ENCODE peak calls at places on chromosomes 11 and 22, in ten cellular contexts. T, U, C, O, J, G, Q, I, Z and M are unnamed samples.
A peak's percentile ranks its signal among the peaks of the same experiment; 100 is the strongest.

GRCh38 chr11:73978576-73979086 is 4.0 kb downstream of the UCP2 start:
- DNase-seq in T (no peak), U (no peak), C (no peak), O (no peak), J (peak; percentile 1), G (no peak), Q (no peak), I (peak; percentile 41), Z (no peak), M (no peak)

GRCh38 chr11:83573097-83573496 is 286.9 kb upstream of the CCDC90B start:
- DNase-seq in T (no peak), U (no peak), C (no peak), O (no peak), J (no peak), G (no peak), Q (no peak), I (no peak), Z (no peak), M (no peak)

GRCh38 chr11:77148963-77149715 is 21.1 kb downstream of the MYO7A start:
- DNase-seq in T (no peak), U (no peak), C (no peak), O (no peak), J (peak; percentile 39), G (no peak), Q (no peak), I (no peak), Z (no peak), M (no peak)

GRCh38 chr11:128720522-128720985 is 26.7 kb downstream of the FLI1 start:
- DNase-seq in T (no peak), U (no peak), C (no peak), O (no peak), J (no peak), G (no peak), Q (peak; percentile 42), I (no peak), Z (peak; percentile 67), M (no peak)

GRCh38 chr11:27460158-27460565 is 12.4 kb downstream of the LGR4 start:
- DNase-seq in T (no peak), U (no peak), C (peak; percentile 39), O (no peak), J (no peak), G (no peak), Q (no peak), I (no peak), Z (no peak), M (no peak)

GRCh38 chr11:112795896-112796686 is 165.1 kb upstream of the NCAM1 start:
- DNase-seq in T (no peak), U (no peak), C (no peak), O (peak; percentile 20), J (no peak), G (peak; percentile 58), Q (no peak), I (no peak), Z (no peak), M (no peak)

GRCh38 chr22:38413085-38414008 is 41.7 kb downstream of the KCNJ4 start:
- DNase-seq in T (no peak), U (no peak), C (peak; percentile 36), O (no peak), J (peak; percentile 63), G (peak; percentile 61), Q (peak; percentile 41), I (peak; percentile 21), Z (peak; percentile 46), M (no peak)

GRCh38 chr22:50473088-50473487 is 1.7 kb downstream of the SBF1 start:
- DNase-seq in T (no peak), U (no peak), C (no peak), O (no peak), J (no peak), G (no peak), Q (no peak), I (no peak), Z (peak; percentile 41), M (no peak)

GRCh38 chr22:28029962-28030361 is 110.9 kb upstream of the PITPNB start:
- DNase-seq in T (no peak), U (no peak), C (no peak), O (no peak), J (no peak), G (no peak), Q (no peak), I (no peak), Z (no peak), M (no peak)

GRCh38 chr22:39209756-39210155 is 35.0 kb downstream of the PDGFB start:
- DNase-seq in T (no peak), U (no peak), C (no peak), O (no peak), J (no peak), G (no peak), Q (no peak), I (peak; percentile 23), Z (no peak), M (no peak)

GRCh38 chr22:47293368-47294221 is 531.1 kb downstream of the TBC1D22A start:
- DNase-seq in T (no peak), U (no peak), C (peak; percentile 5), O (no peak), J (no peak), G (no peak), Q (no peak), I (no peak), Z (no peak), M (no peak)

GRCh38 chr22:49400136-49400865 is 427.4 kb downstream of the BRD1 start:
- DNase-seq in T (no peak), U (peak; percentile 6), C (no peak), O (no peak), J (no peak), G (no peak), Q (peak; percentile 10), I (peak; percentile 13), Z (no peak), M (no peak)

GRCh38 chr11:27385245-27385644 is 22.2 kb upstream of the CCDC34 start:
- DNase-seq in T (no peak), U (no peak), C (no peak), O (no peak), J (no peak), G (peak; percentile 58), Q (no peak), I (no peak), Z (no peak), M (peak; percentile 38)

GRCh38 chr11:119334173-119334930 is at the start of gene RNF26:
- DNase-seq in T (peak; percentile 82), U (peak; percentile 98), C (peak; percentile 96), O (peak; percentile 97), J (peak; percentile 94), G (peak; percentile 96), Q (peak; percentile 95), I (peak; percentile 96), Z (peak; percentile 97), M (peak; percentile 91)

GRCh38 chr11:131372243-131372930 is 2.0 kb downstream of the NTM start:
- DNase-seq in T (no peak), U (no peak), C (no peak), O (no peak), J (no peak), G (no peak), Q (no peak), I (no peak), Z (no peak), M (no peak)

GRCh38 chr11:131370901-131371790 is 731 bp downstream of the NTM start:
- DNase-seq in T (no peak), U (no peak), C (no peak), O (no peak), J (no peak), G (no peak), Q (no peak), I (no peak), Z (no peak), M (no peak)

GRCh38 chr11:131371791-131372104 is 1.3 kb downstream of the NTM start:
- DNase-seq in T (no peak), U (no peak), C (no peak), O (no peak), J (no peak), G (no peak), Q (no peak), I (no peak), Z (no peak), M (no peak)

GRCh38 chr11:131373326-131373725 is 2.9 kb downstream of the NTM start:
- DNase-seq in T (no peak), U (no peak), C (no peak), O (no peak), J (no peak), G (no peak), Q (no peak), I (no peak), Z (no peak), M (no peak)

GRCh38 chr11:131370090-131370751 is at the start of gene NTM:
- DNase-seq in T (no peak), U (peak; percentile 31), C (peak; percentile 69), O (no peak), J (peak; percentile 62), G (peak; percentile 61), Q (peak; percentile 44), I (peak; percentile 52), Z (peak; percentile 65), M (no peak)
- TF ChIP-seq POLR2A in T (no peak), U (no peak), C (no peak), O (no peak), J (no peak), G (no peak), Q (no peak), I (no peak), Z (no peak), M (no peak)

GRCh38 chr11:75160328-75160757 is 9.4 kb downstream of the SLCO2B1 start:
- DNase-seq in T (no peak), U (no peak), C (no peak), O (no peak), J (no peak), G (no peak), Q (no peak), I (peak; percentile 33), Z (no peak), M (no peak)
- TF ChIP-seq POLR2A in T (no peak), U (no peak), C (no peak), O (no peak), J (peak; percentile 8), G (no peak), Q (no peak), I (no peak), Z (peak; percentile 10), M (no peak)

GRCh38 chr11:8690374-8691342 is 8.1 kb downstream of the RPL27A start:
- DNase-seq in T (no peak), U (no peak), C (no peak), O (no peak), J (no peak), G (no peak), Q (no peak), I (peak; percentile 6), Z (no peak), M (no peak)
- TF ChIP-seq POLR2A in T (no peak), U (no peak), C (no peak), O (no peak), J (no peak), G (no peak), Q (no peak), I (no peak), Z (no peak), M (no peak)

DNA sequence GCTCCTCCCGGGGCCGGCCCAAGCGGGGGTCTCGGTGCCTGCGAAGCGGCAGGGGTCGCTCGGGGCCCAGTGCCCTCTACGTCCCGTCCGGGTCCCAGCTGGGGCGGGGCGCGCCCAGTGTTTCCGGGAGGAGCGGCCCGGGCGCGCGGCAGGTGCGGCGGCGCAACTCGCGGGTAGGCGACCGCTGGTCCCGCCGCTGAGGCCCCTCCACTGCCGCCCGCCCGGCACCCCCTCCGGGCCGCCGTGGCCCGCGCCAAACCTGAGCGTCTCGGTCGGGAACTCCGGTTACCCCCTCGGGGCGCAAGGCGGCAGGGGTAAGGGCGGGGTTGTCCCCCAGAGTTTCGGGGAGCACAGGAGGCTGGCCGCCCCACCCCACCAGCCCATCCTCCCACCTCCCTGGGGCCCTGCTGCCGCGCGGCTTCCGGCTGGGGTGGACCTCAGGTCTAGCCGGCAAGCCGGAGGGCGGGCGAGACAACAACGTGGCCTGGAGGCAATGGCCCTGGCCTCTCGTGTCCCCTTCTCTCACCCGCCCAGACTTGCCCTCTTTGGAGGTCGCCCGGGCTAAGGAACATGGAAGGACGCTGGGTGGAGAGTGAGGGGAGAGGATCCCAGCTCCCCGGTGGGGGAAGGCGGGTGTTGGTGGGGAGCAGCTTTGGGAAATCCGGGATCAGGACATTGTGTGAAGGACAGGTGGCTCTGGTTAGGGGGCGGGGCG is 416 bp upstream of the CRACR2B start:
- DNase-seq in T (no peak), U (no peak), C (peak; percentile 81), O (no peak), J (no peak), G (peak; percentile 47), Q (peak; percentile 84), I (no peak), Z (peak; percentile 74), M (no peak)
- TF ChIP-seq POLR2A in T (no peak), U (no peak), C (peak; percentile 86), O (no peak), J (no peak), G (no peak), Q (no peak), I (no peak), Z (peak; percentile 72), M (no peak)